ENCODE peak calls at places on chromosomes 5 and 9, in seven cellular contexts. One of them, this sample, is unnamed.
A peak's percentile ranks its signal among the peaks of the same experiment; 100 is the strongest.

GRCh38 chr5:33726422-33727165 is 165.2 kb downstream of the ADAMTS12 start:
- DNase-seq in NCI-H1694 treated with DMSO at 0.1 percent for 48 hours: no peak
- DNase-seq in NCI-H2081: no peak
- DNase-seq in astrocyte of the hippocampus: peak; percentile 44
- DNase-seq in gastrocnemius medialis: no peak
- DNase-seq in stimulated activated CD8-positive, alpha-beta memory T cell treated with anti-CD3 and anti-CD28 coated beads, Interleukin-2, amount 100 ng/mL, for 48 hours: no peak
- DNase-seq in left cardiac atrium: no peak
- DNase-seq in this sample: no peak

GRCh38 chr9:126386088-126386487 is 59.5 kb downstream of the MVB12B start:
- DNase-seq in NCI-H2081: no peak
- DNase-seq in NCI-H1694 treated with DMSO at 0.1 percent for 48 hours: no peak
- DNase-seq in gastrocnemius medialis: no peak
- DNase-seq in left cardiac atrium: no peak
- DNase-seq in stimulated activated CD8-positive, alpha-beta memory T cell treated with anti-CD3 and anti-CD28 coated beads, Interleukin-2, amount 100 ng/mL, for 48 hours: no peak
- DNase-seq in astrocyte of the hippocampus: no peak
- DNase-seq in this sample: no peak

GRCh38 chr5:169602535-169602934 is 19.0 kb downstream of the SPDL1 start:
- DNase-seq in gastrocnemius medialis: no peak
- DNase-seq in left cardiac atrium: no peak
- DNase-seq in NCI-H1694 treated with DMSO at 0.1 percent for 48 hours: no peak
- DNase-seq in NCI-H2081: no peak
- DNase-seq in stimulated activated CD8-positive, alpha-beta memory T cell treated with anti-CD3 and anti-CD28 coated beads, Interleukin-2, amount 100 ng/mL, for 48 hours: no peak
- DNase-seq in astrocyte of the hippocampus: peak; percentile 17
- DNase-seq in this sample: no peak

GRCh38 chr9:125425176-125425897 is 163.7 kb downstream of the GAPVD1 start:
- DNase-seq in stimulated activated CD8-positive, alpha-beta memory T cell treated with anti-CD3 and anti-CD28 coated beads, Interleukin-2, amount 100 ng/mL, for 48 hours: no peak
- DNase-seq in left cardiac atrium: no peak
- DNase-seq in NCI-H1694 treated with DMSO at 0.1 percent for 48 hours: no peak
- DNase-seq in NCI-H2081: no peak
- DNase-seq in gastrocnemius medialis: no peak
- DNase-seq in astrocyte of the hippocampus: no peak
- DNase-seq in this sample: no peak

GRCh38 chr5:135222171-135222681 is 176.8 kb downstream of the MACROH2A1 start:
- DNase-seq in NCI-H2081: no peak
- DNase-seq in stimulated activated CD8-positive, alpha-beta memory T cell treated with anti-CD3 and anti-CD28 coated beads, Interleukin-2, amount 100 ng/mL, for 48 hours: no peak
- DNase-seq in left cardiac atrium: no peak
- DNase-seq in NCI-H1694 treated with DMSO at 0.1 percent for 48 hours: no peak
- DNase-seq in astrocyte of the hippocampus: no peak
- DNase-seq in gastrocnemius medialis: peak; percentile 42
- DNase-seq in this sample: peak; percentile 87

GRCh38 chr5:114393159-114393558 is 31.3 kb downstream of the KCNN2 start:
- DNase-seq in left cardiac atrium: no peak
- DNase-seq in astrocyte of the hippocampus: no peak
- DNase-seq in NCI-H2081: no peak
- DNase-seq in stimulated activated CD8-positive, alpha-beta memory T cell treated with anti-CD3 and anti-CD28 coated beads, Interleukin-2, amount 100 ng/mL, for 48 hours: no peak
- DNase-seq in NCI-H1694 treated with DMSO at 0.1 percent for 48 hours: no peak
- DNase-seq in gastrocnemius medialis: no peak
- DNase-seq in this sample: no peak

GRCh38 chr5:122756263-122756911 is 18.5 kb upstream of the SNX2 start:
- DNase-seq in gastrocnemius medialis: peak; percentile 8
- DNase-seq in NCI-H2081: no peak
- DNase-seq in stimulated activated CD8-positive, alpha-beta memory T cell treated with anti-CD3 and anti-CD28 coated beads, Interleukin-2, amount 100 ng/mL, for 48 hours: no peak
- DNase-seq in astrocyte of the hippocampus: peak; percentile 40
- DNase-seq in NCI-H1694 treated with DMSO at 0.1 percent for 48 hours: peak; percentile 0
- DNase-seq in left cardiac atrium: no peak
- DNase-seq in this sample: no peak

GRCh38 chr9:5799314-5799713 is 33.6 kb downstream of the ERMP1 start:
- DNase-seq in stimulated activated CD8-positive, alpha-beta memory T cell treated with anti-CD3 and anti-CD28 coated beads, Interleukin-2, amount 100 ng/mL, for 48 hours: no peak
- DNase-seq in astrocyte of the hippocampus: peak; percentile 67
- DNase-seq in left cardiac atrium: no peak
- DNase-seq in NCI-H2081: peak; percentile 27
- DNase-seq in NCI-H1694 treated with DMSO at 0.1 percent for 48 hours: peak; percentile 58
- DNase-seq in gastrocnemius medialis: no peak
- DNase-seq in this sample: no peak

GRCh38 chr5:173472164-173472563 is 143.9 kb upstream of the STC2 start:
- DNase-seq in left cardiac atrium: peak; percentile 71
- DNase-seq in stimulated activated CD8-positive, alpha-beta memory T cell treated with anti-CD3 and anti-CD28 coated beads, Interleukin-2, amount 100 ng/mL, for 48 hours: no peak
- DNase-seq in NCI-H2081: no peak
- DNase-seq in NCI-H1694 treated with DMSO at 0.1 percent for 48 hours: no peak
- DNase-seq in gastrocnemius medialis: peak; percentile 81
- DNase-seq in astrocyte of the hippocampus: peak; percentile 97
- DNase-seq in this sample: peak; percentile 40

GRCh38 chr5:110169461-110169860 is 479.7 kb downstream of the MAN2A1 start:
- DNase-seq in NCI-H1694 treated with DMSO at 0.1 percent for 48 hours: no peak
- DNase-seq in astrocyte of the hippocampus: no peak
- DNase-seq in stimulated activated CD8-positive, alpha-beta memory T cell treated with anti-CD3 and anti-CD28 coated beads, Interleukin-2, amount 100 ng/mL, for 48 hours: no peak
- DNase-seq in gastrocnemius medialis: no peak
- DNase-seq in left cardiac atrium: no peak
- DNase-seq in NCI-H2081: no peak
- DNase-seq in this sample: no peak

GRCh38 chr5:115733607-115734006 is 82.9 kb downstream of the CDO1 start:
- DNase-seq in NCI-H1694 treated with DMSO at 0.1 percent for 48 hours: no peak
- DNase-seq in left cardiac atrium: no peak
- DNase-seq in NCI-H2081: no peak
- DNase-seq in stimulated activated CD8-positive, alpha-beta memory T cell treated with anti-CD3 and anti-CD28 coated beads, Interleukin-2, amount 100 ng/mL, for 48 hours: no peak
- DNase-seq in astrocyte of the hippocampus: no peak
- DNase-seq in gastrocnemius medialis: no peak
- DNase-seq in this sample: no peak

GRCh38 chr9:105958587-105958986 is 264.2 kb downstream of the TMEM38B start:
- DNase-seq in astrocyte of the hippocampus: no peak
- DNase-seq in NCI-H2081: no peak
- DNase-seq in NCI-H1694 treated with DMSO at 0.1 percent for 48 hours: no peak
- DNase-seq in left cardiac atrium: no peak
- DNase-seq in stimulated activated CD8-positive, alpha-beta memory T cell treated with anti-CD3 and anti-CD28 coated beads, Interleukin-2, amount 100 ng/mL, for 48 hours: no peak
- DNase-seq in gastrocnemius medialis: no peak
- DNase-seq in this sample: no peak

GRCh38 chr5:97163360-97163764 is 19.7 kb downstream of the RIOK2 start:
- DNase-seq in left cardiac atrium: no peak
- DNase-seq in gastrocnemius medialis: no peak
- DNase-seq in NCI-H1694 treated with DMSO at 0.1 percent for 48 hours: peak; percentile 11
- DNase-seq in stimulated activated CD8-positive, alpha-beta memory T cell treated with anti-CD3 and anti-CD28 coated beads, Interleukin-2, amount 100 ng/mL, for 48 hours: no peak
- DNase-seq in astrocyte of the hippocampus: no peak
- DNase-seq in NCI-H2081: no peak
- DNase-seq in this sample: no peak

GRCh38 chr5:60672693-60673264 is 27.2 kb downstream of the DEPDC1B start:
- DNase-seq in astrocyte of the hippocampus: no peak
- DNase-seq in NCI-H1694 treated with DMSO at 0.1 percent for 48 hours: no peak
- DNase-seq in left cardiac atrium: no peak
- DNase-seq in stimulated activated CD8-positive, alpha-beta memory T cell treated with anti-CD3 and anti-CD28 coated beads, Interleukin-2, amount 100 ng/mL, for 48 hours: no peak
- DNase-seq in gastrocnemius medialis: no peak
- DNase-seq in NCI-H2081: no peak
- DNase-seq in this sample: no peak

GRCh38 chr9:34458967-34459355 is 356 bp downstream of the DNAI1 start:
- DNase-seq in NCI-H1694 treated with DMSO at 0.1 percent for 48 hours: no peak
- DNase-seq in gastrocnemius medialis: no peak
- DNase-seq in stimulated activated CD8-positive, alpha-beta memory T cell treated with anti-CD3 and anti-CD28 coated beads, Interleukin-2, amount 100 ng/mL, for 48 hours: no peak
- DNase-seq in NCI-H2081: no peak
- DNase-seq in left cardiac atrium: no peak
- DNase-seq in astrocyte of the hippocampus: no peak
- DNase-seq in this sample: no peak

GRCh38 chr5:108339220-108339619 is 42.7 kb downstream of the FBXL17 start:
- DNase-seq in left cardiac atrium: no peak
- DNase-seq in stimulated activated CD8-positive, alpha-beta memory T cell treated with anti-CD3 and anti-CD28 coated beads, Interleukin-2, amount 100 ng/mL, for 48 hours: no peak
- DNase-seq in NCI-H2081: no peak
- DNase-seq in astrocyte of the hippocampus: no peak
- DNase-seq in gastrocnemius medialis: no peak
- DNase-seq in NCI-H1694 treated with DMSO at 0.1 percent for 48 hours: no peak
- DNase-seq in this sample: no peak

GRCh38 chr9:14316574-14317304 is 2.8 kb upstream of the NFIB start:
- DNase-seq in NCI-H2081: peak; percentile 60
- DNase-seq in NCI-H1694 treated with DMSO at 0.1 percent for 48 hours: peak; percentile 56
- DNase-seq in left cardiac atrium: no peak
- DNase-seq in gastrocnemius medialis: no peak
- DNase-seq in stimulated activated CD8-positive, alpha-beta memory T cell treated with anti-CD3 and anti-CD28 coated beads, Interleukin-2, amount 100 ng/mL, for 48 hours: no peak
- DNase-seq in astrocyte of the hippocampus: peak; percentile 75
- DNase-seq in this sample: peak; percentile 52

GRCh38 chr9:18891946-18892670 is 140.9 kb downstream of the SAXO1 start:
- DNase-seq in left cardiac atrium: no peak
- DNase-seq in gastrocnemius medialis: no peak
- DNase-seq in stimulated activated CD8-positive, alpha-beta memory T cell treated with anti-CD3 and anti-CD28 coated beads, Interleukin-2, amount 100 ng/mL, for 48 hours: no peak
- DNase-seq in astrocyte of the hippocampus: no peak
- DNase-seq in NCI-H2081: no peak
- DNase-seq in NCI-H1694 treated with DMSO at 0.1 percent for 48 hours: no peak
- DNase-seq in this sample: no peak

GRCh38 chr9:35871514-35871913 is 1.3 kb upstream of the OR13J1 start:
- DNase-seq in gastrocnemius medialis: no peak
- DNase-seq in NCI-H2081: no peak
- DNase-seq in NCI-H1694 treated with DMSO at 0.1 percent for 48 hours: no peak
- DNase-seq in stimulated activated CD8-positive, alpha-beta memory T cell treated with anti-CD3 and anti-CD28 coated beads, Interleukin-2, amount 100 ng/mL, for 48 hours: no peak
- DNase-seq in left cardiac atrium: no peak
- DNase-seq in astrocyte of the hippocampus: peak; percentile 46
- DNase-seq in this sample: no peak

GRCh38 chr5:140549237-140550144 is 2.0 kb downstream of the EIF4EBP3 start:
- DNase-seq in NCI-H1694 treated with DMSO at 0.1 percent for 48 hours: peak; percentile 3
- DNase-seq in astrocyte of the hippocampus: peak; percentile 35
- DNase-seq in stimulated activated CD8-positive, alpha-beta memory T cell treated with anti-CD3 and anti-CD28 coated beads, Interleukin-2, amount 100 ng/mL, for 48 hours: no peak
- DNase-seq in left cardiac atrium: peak; percentile 62
- DNase-seq in NCI-H2081: no peak
- DNase-seq in gastrocnemius medialis: peak; percentile 68
- DNase-seq in this sample: peak; percentile 75

GRCh38 chr5:65451436-65451835 is 30.3 kb downstream of the ADAMTS6 start:
- DNase-seq in NCI-H2081: no peak
- DNase-seq in NCI-H1694 treated with DMSO at 0.1 percent for 48 hours: no peak
- DNase-seq in astrocyte of the hippocampus: peak; percentile 17
- DNase-seq in stimulated activated CD8-positive, alpha-beta memory T cell treated with anti-CD3 and anti-CD28 coated beads, Interleukin-2, amount 100 ng/mL, for 48 hours: no peak
- DNase-seq in left cardiac atrium: no peak
- DNase-seq in gastrocnemius medialis: no peak
- DNase-seq in this sample: no peak

GRCh38 chr9:18424132-18424531 is 49.8 kb upstream of the ADAMTSL1 start:
- DNase-seq in stimulated activated CD8-positive, alpha-beta memory T cell treated with anti-CD3 and anti-CD28 coated beads, Interleukin-2, amount 100 ng/mL, for 48 hours: no peak
- DNase-seq in left cardiac atrium: no peak
- DNase-seq in gastrocnemius medialis: no peak
- DNase-seq in NCI-H1694 treated with DMSO at 0.1 percent for 48 hours: no peak
- DNase-seq in astrocyte of the hippocampus: no peak
- DNase-seq in NCI-H2081: no peak
- DNase-seq in this sample: no peak

GRCh38 chr9:133643362-133643755 is 7.2 kb downstream of the DBH start:
- DNase-seq in astrocyte of the hippocampus: no peak
- DNase-seq in NCI-H1694 treated with DMSO at 0.1 percent for 48 hours: no peak
- DNase-seq in stimulated activated CD8-positive, alpha-beta memory T cell treated with anti-CD3 and anti-CD28 coated beads, Interleukin-2, amount 100 ng/mL, for 48 hours: no peak
- DNase-seq in gastrocnemius medialis: no peak
- DNase-seq in NCI-H2081: no peak
- DNase-seq in left cardiac atrium: peak; percentile 7
- DNase-seq in this sample: peak; percentile 22

GRCh38 chr5:143431789-143432188 is 28.3 kb upstream of the NR3C1 start:
- DNase-seq in gastrocnemius medialis: no peak
- DNase-seq in stimulated activated CD8-positive, alpha-beta memory T cell treated with anti-CD3 and anti-CD28 coated beads, Interleukin-2, amount 100 ng/mL, for 48 hours: peak; percentile 41
- DNase-seq in NCI-H1694 treated with DMSO at 0.1 percent for 48 hours: no peak
- DNase-seq in left cardiac atrium: no peak
- DNase-seq in NCI-H2081: no peak
- DNase-seq in astrocyte of the hippocampus: no peak
- DNase-seq in this sample: no peak

GRCh38 chr5:157107508-157107907 is 1.3 kb downstream of the HAVCR2 start:
- DNase-seq in astrocyte of the hippocampus: peak; percentile 9
- DNase-seq in left cardiac atrium: no peak
- DNase-seq in stimulated activated CD8-positive, alpha-beta memory T cell treated with anti-CD3 and anti-CD28 coated beads, Interleukin-2, amount 100 ng/mL, for 48 hours: no peak
- DNase-seq in NCI-H2081: no peak
- DNase-seq in NCI-H1694 treated with DMSO at 0.1 percent for 48 hours: no peak
- DNase-seq in gastrocnemius medialis: no peak
- DNase-seq in this sample: no peak

GRCh38 chr5:68673451-68674180 is 420.2 kb upstream of the SLC30A5 start:
- DNase-seq in astrocyte of the hippocampus: no peak
- DNase-seq in gastrocnemius medialis: no peak
- DNase-seq in NCI-H1694 treated with DMSO at 0.1 percent for 48 hours: no peak
- DNase-seq in left cardiac atrium: no peak
- DNase-seq in stimulated activated CD8-positive, alpha-beta memory T cell treated with anti-CD3 and anti-CD28 coated beads, Interleukin-2, amount 100 ng/mL, for 48 hours: no peak
- DNase-seq in NCI-H2081: no peak
- DNase-seq in this sample: no peak

GRCh38 chr9:93252781-93253530 is 69.0 kb downstream of the WNK2 start:
- DNase-seq in stimulated activated CD8-positive, alpha-beta memory T cell treated with anti-CD3 and anti-CD28 coated beads, Interleukin-2, amount 100 ng/mL, for 48 hours: no peak
- DNase-seq in NCI-H1694 treated with DMSO at 0.1 percent for 48 hours: no peak
- DNase-seq in astrocyte of the hippocampus: no peak
- DNase-seq in NCI-H2081: no peak
- DNase-seq in gastrocnemius medialis: no peak
- DNase-seq in left cardiac atrium: no peak
- DNase-seq in this sample: no peak

GRCh38 chr5:43287493-43287892 is 25.7 kb downstream of the HMGCS1 start:
- DNase-seq in gastrocnemius medialis: no peak
- DNase-seq in astrocyte of the hippocampus: no peak
- DNase-seq in NCI-H1694 treated with DMSO at 0.1 percent for 48 hours: no peak
- DNase-seq in stimulated activated CD8-positive, alpha-beta memory T cell treated with anti-CD3 and anti-CD28 coated beads, Interleukin-2, amount 100 ng/mL, for 48 hours: no peak
- DNase-seq in left cardiac atrium: no peak
- DNase-seq in NCI-H2081: no peak
- DNase-seq in this sample: no peak

GRCh38 chr5:6814816-6815215 is 101.6 kb downstream of the TENT4A start:
- DNase-seq in left cardiac atrium: no peak
- DNase-seq in stimulated activated CD8-positive, alpha-beta memory T cell treated with anti-CD3 and anti-CD28 coated beads, Interleukin-2, amount 100 ng/mL, for 48 hours: no peak
- DNase-seq in gastrocnemius medialis: no peak
- DNase-seq in astrocyte of the hippocampus: no peak
- DNase-seq in NCI-H2081: no peak
- DNase-seq in NCI-H1694 treated with DMSO at 0.1 percent for 48 hours: no peak
- DNase-seq in this sample: no peak

GRCh38 chr9:134660407-134660806 is 18.8 kb downstream of the COL5A1 start:
- DNase-seq in NCI-H2081: no peak
- DNase-seq in NCI-H1694 treated with DMSO at 0.1 percent for 48 hours: no peak
- DNase-seq in astrocyte of the hippocampus: no peak
- DNase-seq in gastrocnemius medialis: no peak
- DNase-seq in left cardiac atrium: no peak
- DNase-seq in stimulated activated CD8-positive, alpha-beta memory T cell treated with anti-CD3 and anti-CD28 coated beads, Interleukin-2, amount 100 ng/mL, for 48 hours: peak; percentile 20
- DNase-seq in this sample: peak; percentile 2